ENCODE peak calls at places on chromosomes 12 and 14, in seven cellular contexts. H is endothelial cell, N is A549, Q is Calu3, P is GM20000, J is HFFc6, R is fibroblast of mammary gland. Y is an unnamed sample.

GRCh38 chr14:68841030-68841809 is 48.4 kb upstream of the ZFP36L1 start:
- DNase-seq in N (no peak), J (no peak), Q (no peak), H (no peak), R (peak; percentile 38), P (no peak), Y (no peak)

GRCh38 chr12:108312885-108313203 is 26.3 kb downstream of the CMKLR1 start:
- DNase-seq in P (no peak), N (no peak), Q (peak; percentile 16), R (no peak), H (no peak), J (no peak), Y (peak; percentile 65)

GRCh38 chr12:10293570-10294227 is 14.0 kb upstream of the KLRD1 start:
- DNase-seq in N (no peak), R (no peak), Q (no peak), H (no peak), P (no peak), J (no peak), Y (no peak)

GRCh38 chr12:4909734-4910501 is at the start of gene KCNA1:
- DNase-seq in Q (no peak), J (no peak), N (no peak), R (peak; percentile 12), P (peak; percentile 53), H (peak; percentile 37), Y (no peak)

GRCh38 chr14:100017578-100017977 is 47.6 kb upstream of the EVL start:
- DNase-seq in P (no peak), J (no peak), H (no peak), N (no peak), R (peak; percentile 56), Q (no peak), Y (no peak)

GRCh38 chr14:36477266-36477665 is 42.8 kb downstream of the NKX2-1 start:
- DNase-seq in N (no peak), Q (no peak), H (no peak), P (no peak), R (no peak), J (no peak), Y (no peak)

GRCh38 chr14:91326514-91326832 is 82.0 kb upstream of the GPR68 start:
- DNase-seq in Q (no peak), R (no peak), H (no peak), P (no peak), J (no peak), N (no peak), Y (no peak)

GRCh38 chr14:102949062-102949800 is 26.8 kb downstream of the AMN start:
- DNase-seq in N (peak; percentile 35), R (no peak), H (no peak), Q (no peak), J (peak; percentile 81), P (peak; percentile 61), Y (no peak)

DNA sequence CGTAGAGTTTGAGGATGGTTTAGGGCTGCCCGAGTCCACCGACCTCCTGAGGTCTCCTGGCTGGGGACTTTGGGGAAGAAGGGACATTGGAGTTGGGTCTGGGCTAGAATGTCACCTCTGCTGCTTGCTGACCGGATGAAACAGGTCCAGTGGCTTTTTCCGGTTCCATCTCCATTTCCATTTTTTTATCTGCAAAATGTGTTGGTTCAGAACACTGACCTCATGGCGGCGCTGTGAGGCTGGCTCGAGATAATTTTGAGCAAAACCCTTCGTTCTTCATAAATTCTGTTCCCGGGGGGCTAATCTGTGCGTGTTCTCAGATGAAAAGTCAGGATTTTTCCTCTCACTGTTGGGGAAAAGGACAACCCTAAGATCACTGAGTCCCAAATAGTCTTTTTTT is 11.7 kb upstream of the MYL2 start:
- DNase-seq in Q (no peak), P (no peak), N (peak; percentile 23), H (peak; percentile 27), R (no peak), J (no peak), Y (no peak)
- TF ChIP-seq CTCF in Q (no peak), P (no peak), N (peak; percentile 50), H (peak; percentile 42), R (peak; percentile 42), J (peak; percentile 69), Y (no peak)

DNA sequence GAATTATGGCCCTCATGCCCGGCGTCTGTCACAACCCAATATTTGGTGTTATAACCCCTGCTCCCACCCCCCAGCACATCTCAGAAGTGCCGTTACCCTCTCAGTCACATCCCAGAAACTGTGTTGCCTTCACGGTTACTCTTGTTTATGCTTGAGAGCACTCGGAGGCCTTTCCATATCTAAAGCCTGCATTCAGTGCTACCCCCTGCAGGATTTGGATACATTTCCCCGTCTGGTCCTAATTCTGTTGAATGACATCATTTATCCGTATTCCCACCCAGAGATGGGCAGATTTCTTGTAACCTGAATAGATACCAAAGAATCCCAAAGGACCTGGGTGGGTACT is 19.1 kb upstream of the FOS start:
- DNase-seq in R (peak; percentile 76), Q (no peak), P (no peak), J (peak; percentile 60), N (no peak), H (no peak), Y (no peak)
- TF ChIP-seq CTCF in R (peak; percentile 36), Q (no peak), P (no peak), J (peak; percentile 44), N (no peak), H (no peak), Y (no peak)

GRCh38 chr12:122306407-122306806 is 40.1 kb upstream of the VPS33A start:
- DNase-seq in J (no peak), P (no peak), Q (no peak), N (peak; percentile 34), R (no peak), H (no peak), Y (peak; percentile 1)
- TF ChIP-seq CTCF in J (no peak), P (peak; percentile 20), Q (no peak), N (no peak), R (no peak), H (no peak), Y (no peak)

DNA sequence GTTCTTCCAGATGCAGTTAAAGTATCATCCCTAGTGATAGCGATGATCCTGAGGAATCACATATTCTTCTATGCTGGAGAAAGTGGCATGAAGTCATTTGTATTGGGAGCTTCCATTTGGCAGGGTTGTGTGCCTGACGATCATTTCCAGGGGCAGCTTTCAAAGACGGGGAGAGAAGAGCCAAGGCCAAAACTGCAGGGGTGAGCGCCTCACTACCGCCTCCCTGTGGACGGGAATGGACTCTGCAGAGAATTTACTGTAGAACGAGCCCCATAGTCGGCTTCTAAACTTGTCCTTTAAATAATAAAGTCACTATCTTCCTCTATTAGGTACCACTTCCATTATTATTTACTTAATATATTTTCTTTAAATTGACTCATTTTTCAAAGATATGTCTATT is 555.9 kb upstream of the TMEM132C start:
- DNase-seq in P (no peak), N (no peak), J (no peak), Q (no peak), R (no peak), H (no peak), Y (no peak)
- TF ChIP-seq CTCF in P (no peak), N (no peak), J (peak; percentile 69), Q (no peak), R (peak; percentile 39), H (no peak), Y (peak; percentile 22)

DNA sequence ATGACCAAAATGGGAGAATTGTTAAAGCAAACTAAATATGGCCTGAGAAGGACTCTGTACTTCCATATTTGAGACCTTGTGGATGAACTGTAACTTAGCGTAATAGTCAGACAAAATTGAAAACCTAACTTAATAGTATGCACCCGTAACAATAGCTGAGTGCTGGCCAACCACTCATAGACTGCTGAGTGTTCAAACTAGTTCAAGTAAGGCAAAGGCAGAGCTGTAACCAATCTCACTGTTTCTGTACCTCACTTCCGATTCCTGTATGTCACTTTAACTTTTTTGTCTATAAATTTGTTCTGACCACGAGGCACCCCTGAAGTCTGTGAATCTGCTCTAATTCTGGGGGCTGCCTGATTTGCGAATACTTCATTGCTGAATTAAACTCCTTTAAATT is 27.0 kb upstream of the OS9 start:
- DNase-seq in P (no peak), R (no peak), Q (no peak), H (no peak), J (no peak), N (no peak), Y (no peak)
- TF ChIP-seq CTCF in P (no peak), R (no peak), Q (no peak), H (no peak), J (no peak), N (no peak), Y (no peak)

GRCh38 chr12:79164890-79165289 is 300.3 kb downstream of the SYT1 start:
- DNase-seq in R (no peak), Q (no peak), N (no peak), P (no peak), J (no peak), H (no peak), Y (no peak)
- TF ChIP-seq CTCF in R (no peak), Q (no peak), N (no peak), P (no peak), J (no peak), H (no peak), Y (no peak)

DNA sequence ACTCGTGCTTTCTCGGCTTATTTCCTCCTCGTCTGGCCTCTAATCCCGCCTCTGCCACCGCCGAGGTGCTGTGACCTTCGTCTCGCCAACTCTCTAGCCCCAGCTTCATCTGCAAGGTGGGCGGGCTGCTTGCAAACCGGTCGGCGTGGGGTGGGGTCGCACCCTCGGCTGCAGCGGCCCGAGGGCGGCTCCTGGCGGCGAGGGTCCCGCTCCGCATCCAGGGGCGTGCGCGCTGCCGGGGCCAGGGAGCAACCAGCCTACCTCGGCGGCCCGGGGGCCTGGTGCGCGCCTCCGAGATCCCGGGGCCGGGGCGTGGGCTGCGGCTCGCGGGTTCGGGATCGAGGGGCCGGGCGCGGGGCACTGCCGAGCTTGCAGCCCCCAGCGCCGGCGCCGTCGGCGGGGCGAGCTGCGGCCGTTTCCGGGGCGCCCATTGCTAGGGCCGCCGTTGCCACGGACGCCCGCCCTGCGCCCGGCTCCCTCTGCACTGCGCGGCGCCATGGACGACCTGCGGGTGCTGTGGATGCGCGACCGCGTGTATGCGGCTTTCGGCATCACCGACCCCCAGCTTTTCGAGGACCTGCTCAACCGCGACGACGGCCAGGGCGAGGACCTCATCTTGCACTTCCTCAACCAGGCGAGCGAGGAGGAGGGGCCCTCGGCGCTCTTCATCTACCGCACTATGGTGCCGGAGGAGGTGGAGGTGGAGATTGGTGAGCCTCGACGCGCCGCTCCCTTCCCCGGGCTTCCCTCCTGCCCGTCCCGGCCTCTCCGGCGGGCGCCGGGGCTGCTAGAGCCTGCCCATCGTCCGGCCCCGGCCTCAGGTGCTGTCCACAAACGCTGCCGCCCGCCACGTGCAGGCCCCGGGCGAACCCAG is at the start of gene DNAH10:
- DNase-seq in H (peak; percentile 82), R (peak; percentile 6), J (no peak), Q (peak; percentile 74), N (no peak), P (peak; percentile 80), Y (no peak)
- TF ChIP-seq CTCF in H (peak; percentile 43), R (no peak), J (peak; percentile 28), Q (peak; percentile 43), N (no peak), P (peak; percentile 50), Y (no peak)

GRCh38 chr12:52435659-52435999 is 1.5 kb upstream of the KRT75 start:
- DNase-seq in P (no peak), R (no peak), N (no peak), J (no peak), H (no peak), Q (no peak), Y (no peak)
- TF ChIP-seq CTCF in P (no peak), R (no peak), N (no peak), J (no peak), H (no peak), Q (no peak), Y (no peak)